ENCODE peak calls at places on chromosomes 1 and 21, in eight cellular contexts. J, N, T, X, Q, D, C and G are unnamed samples.

GRCh38 chr21:28617300-28617699 is 375.4 kb downstream of the LTN1 start:
- DNase-seq in J (no peak), N (no peak), T (no peak), X (no peak), Q (no peak), D (no peak), C (no peak), G (no peak)

GRCh38 chr1:237387144-237387505 is 345.1 kb downstream of the RYR2 start:
- DNase-seq in J (no peak), N (no peak), T (no peak), X (no peak), Q (no peak), D (no peak), C (no peak), G (no peak)

GRCh38 chr1:147414505-147415163 is 126.7 kb upstream of the BCL9 start:
- DNase-seq in J (no peak), N (no peak), T (no peak), X (no peak), Q (no peak), D (no peak), C (no peak), G (no peak)

GRCh38 chr1:37033355-37034291 is 692 bp downstream of the GRIK3 start:
- DNase-seq in J (no peak), N (no peak), T (no peak), X (no peak), Q (no peak), D (no peak), C (no peak), G (no peak)

GRCh38 chr1:117336087-117336817 is 31.0 kb upstream of the MAN1A2 start:
- DNase-seq in J (no peak), N (no peak), T (no peak), X (no peak), Q (no peak), D (no peak), C (no peak), G (no peak)

GRCh38 chr1:183027791-183028190 is 4.6 kb downstream of the LAMC1 start:
- DNase-seq in J (no peak), N (no peak), T (no peak), X (no peak), Q (no peak), D (no peak), C (no peak), G (no peak)

GRCh38 chr1:226350504-226350865 is 41.5 kb upstream of the LIN9 start:
- DNase-seq in J (no peak), N (no peak), T (no peak), X (no peak), Q (no peak), D (no peak), C (no peak), G (no peak)

GRCh38 chr1:214281030-214281901 is at the start of gene SMYD2:
- DNase-seq in J (peak), N (peak), T (peak), X (peak), Q (peak), D (no peak), C (peak), G (no peak)

GRCh38 chr1:19676438-19676922 is 11.8 kb downstream of the HTR6 start:
- DNase-seq in J (no peak), N (peak), T (peak), X (peak), Q (peak), D (no peak), C (peak), G (no peak)

GRCh38 chr1:89953072-89953626 is 41.8 kb upstream of the ZNF326 start:
- DNase-seq in J (no peak), N (peak), T (no peak), X (no peak), Q (peak), D (peak), C (peak), G (no peak)

GRCh38 chr1:87226341-87226760 is 102.3 kb upstream of the LMO4 start:
- DNase-seq in J (no peak), N (peak), T (peak), X (peak), Q (peak), D (peak), C (peak), G (no peak)

GRCh38 chr1:1194723-1195122 is 11.7 kb downstream of the TNFRSF18 start:
- DNase-seq in J (no peak), N (no peak), T (no peak), X (no peak), Q (peak), D (no peak), C (no peak), G (no peak)

GRCh38 chr21:42118901-42119300 is 47.8 kb downstream of the UMODL1 start:
- DNase-seq in J (no peak), N (no peak), T (no peak), X (no peak), Q (no peak), D (no peak), C (no peak), G (no peak)

DNA sequence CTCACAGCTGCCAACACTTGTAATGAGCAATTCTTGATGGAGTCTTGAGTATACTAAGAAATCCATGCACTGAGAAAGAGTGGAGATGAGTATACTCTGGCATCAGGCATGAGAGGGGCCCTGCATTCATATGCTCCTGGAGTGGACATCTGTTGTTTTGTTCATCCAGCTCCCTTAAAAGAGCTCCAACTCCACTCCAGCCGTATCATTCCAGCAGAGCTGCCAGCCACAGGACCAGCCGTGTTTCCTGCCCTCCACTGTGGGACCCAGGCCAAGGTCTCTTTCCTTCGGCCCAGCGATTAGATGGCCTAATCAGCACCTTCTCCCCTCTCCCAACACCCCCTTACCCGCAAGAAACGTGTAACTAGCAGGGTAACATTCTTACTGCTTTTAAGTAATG is 144.5 kb downstream of the OMA1 start:
- DNase-seq in J (no peak), N (no peak), T (no peak), X (no peak), Q (no peak), D (no peak), C (peak), G (no peak)
- H3K4me3 ChIP-seq in J (no peak), N (no peak), T (no peak), X (no peak), Q (no peak), D (peak), C (no peak), G (no peak)

GRCh38 chr1:9689011-9689706 is 37.6 kb downstream of the PIK3CD start:
- DNase-seq in J (peak), N (peak), T (peak), X (peak), Q (peak), D (no peak), C (peak), G (no peak)

GRCh38 chr1:9687876-9688582 is 36.5 kb downstream of the PIK3CD start:
- DNase-seq in J (no peak), N (peak), T (no peak), X (peak), Q (peak), D (no peak), C (peak), G (no peak)

GRCh38 chr1:9685833-9686232 is 34.3 kb downstream of the PIK3CD start:
- DNase-seq in J (no peak), N (no peak), T (no peak), X (no peak), Q (no peak), D (no peak), C (peak), G (no peak)

GRCh38 chr1:9688599-9688998 is 37.1 kb downstream of the PIK3CD start:
- DNase-seq in J (no peak), N (no peak), T (no peak), X (no peak), Q (no peak), D (no peak), C (no peak), G (no peak)

GRCh38 chr1:9687120-9687875 is 35.8 kb downstream of the PIK3CD start:
- DNase-seq in J (peak), N (peak), T (peak), X (peak), Q (peak), D (peak), C (peak), G (no peak)
- TF ChIP-seq CTCF in J (no peak), N (peak), T (no peak), X (no peak), Q (no peak), D (peak), C (peak), G (peak)

GRCh38 chr1:93179886-93180722 is at the start of gene TMED5:
- DNase-seq in J (peak), N (peak), T (peak), X (peak), Q (peak), D (peak), C (peak), G (peak)

GRCh38 chr1:93180723-93181613 is at the start of gene CCDC18:
- DNase-seq in J (no peak), N (no peak), T (no peak), X (no peak), Q (peak), D (no peak), C (peak), G (peak)

GRCh38 chr1:93172778-93173177 is 7.4 kb downstream of the TMED5 start:
- DNase-seq in J (no peak), N (peak), T (no peak), X (no peak), Q (no peak), D (no peak), C (peak), G (no peak)

GRCh38 chr1:93178418-93178817 is 1.8 kb downstream of the TMED5 start:
- DNase-seq in J (no peak), N (no peak), T (no peak), X (no peak), Q (no peak), D (no peak), C (peak), G (no peak)

GRCh38 chr1:93177991-93178390 is 2.2 kb downstream of the TMED5 start:
- DNase-seq in J (no peak), N (no peak), T (no peak), X (no peak), Q (no peak), D (no peak), C (peak), G (no peak)
- H3K4me3 ChIP-seq in J (peak), N (no peak), T (peak), X (peak), Q (peak), D (peak), C (no peak), G (peak)

DNA sequence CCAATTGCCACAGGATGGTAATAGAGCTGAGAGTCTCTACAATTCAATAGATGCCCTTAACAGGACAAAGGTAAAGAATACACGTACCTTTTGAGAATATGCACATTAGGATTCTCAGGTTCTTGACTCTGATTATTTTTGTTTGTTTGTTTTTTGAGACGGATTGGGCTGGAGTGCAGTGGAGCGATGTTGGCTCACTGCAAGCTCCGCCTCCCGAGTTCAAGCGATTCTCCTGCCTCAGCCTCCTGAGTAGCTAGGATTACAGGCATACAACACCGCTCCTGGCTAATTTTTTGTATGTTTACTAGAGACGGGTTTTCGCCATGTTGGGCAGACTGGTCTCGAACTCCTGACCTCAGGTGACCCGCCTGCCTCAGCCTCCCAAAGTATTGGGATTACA is 48.4 kb downstream of the TIAM1 start:
- DNase-seq in J (no peak), N (no peak), T (no peak), X (no peak), Q (no peak), D (no peak), C (no peak), G (no peak)
- TF ChIP-seq CTCF in J (no peak), N (no peak), T (no peak), X (no peak), Q (no peak), D (no peak), C (no peak), G (no peak)

GRCh38 chr1:110390096-110390495 is 730 bp downstream of the SLC16A4 start:
- DNase-seq in J (no peak), N (peak), T (peak), X (peak), Q (peak), D (no peak), C (peak), G (no peak)
- H3K4me3 ChIP-seq in J (no peak), N (no peak), T (peak), X (peak), Q (peak), D (peak), C (no peak), G (no peak)